ENCODE peak calls at places on chromosomes 2 and 18, in nine cellular contexts. H, Y, Q, K, U, C, M, E and N are unnamed samples.

GRCh38 chr18:9105420-9105819 is 2.9 kb downstream of the NDUFV2 start:
- DNase-seq in H (no peak), Y (no peak), Q (no peak), K (no peak), U (no peak), C (no peak), M (no peak), E (no peak), N (no peak)

GRCh38 chr18:44564922-44565321 is 115.8 kb upstream of the SETBP1 start:
- DNase-seq in H (peak), Y (no peak), Q (no peak), K (peak), U (no peak), C (peak), M (no peak), E (peak), N (peak)

GRCh38 chr2:193837368-193837767 is 1642.6 kb upstream of the TMEFF2 start:
- DNase-seq in H (peak), Y (no peak), Q (no peak), K (no peak), U (no peak), C (no peak), M (no peak), E (no peak), N (peak)

GRCh38 chr18:24672165-24672950 is 211.9 kb downstream of the HRH4 start:
- DNase-seq in H (no peak), Y (peak), Q (no peak), K (no peak), U (no peak), C (no peak), M (no peak), E (peak), N (no peak)

GRCh38 chr18:2948038-2948437 is 64.9 kb downstream of the LPIN2 start:
- DNase-seq in H (peak), Y (no peak), Q (no peak), K (no peak), U (no peak), C (peak), M (peak), E (peak), N (peak)

GRCh38 chr2:222861411-222862067 is 703 bp downstream of the ACSL3 start:
- DNase-seq in H (peak), Y (no peak), Q (peak), K (no peak), U (peak), C (no peak), M (peak), E (no peak), N (no peak)

GRCh38 chr2:231387904-231388724 is 7.4 kb upstream of the B3GNT7 start:
- DNase-seq in H (peak), Y (no peak), Q (no peak), K (peak), U (peak), C (peak), M (no peak), E (peak), N (peak)

GRCh38 chr2:23475473-23475872 is 90.5 kb downstream of the KLHL29 start:
- DNase-seq in H (no peak), Y (no peak), Q (no peak), K (no peak), U (no peak), C (peak), M (no peak), E (no peak), N (no peak)

GRCh38 chr2:148927010-148927409 is 52.0 kb downstream of the KIF5C start:
- DNase-seq in H (no peak), Y (peak), Q (no peak), K (no peak), U (no peak), C (no peak), M (peak), E (no peak), N (no peak)

GRCh38 chr2:109452318-109453305 is 161.2 kb downstream of the SEPTIN10 start:
- DNase-seq in H (no peak), Y (no peak), Q (peak), K (no peak), U (no peak), C (peak), M (no peak), E (no peak), N (no peak)

GRCh38 chr18:3468833-3469232 is 18.9 kb downstream of the TGIF1 start:
- DNase-seq in H (no peak), Y (peak), Q (no peak), K (no peak), U (no peak), C (peak), M (peak), E (no peak), N (no peak)

GRCh38 chr2:17628349-17629261 is 88.1 kb downstream of the VSNL1 start:
- DNase-seq in H (peak), Y (no peak), Q (no peak), K (no peak), U (no peak), C (no peak), M (no peak), E (no peak), N (peak)

GRCh38 chr2:162091325-162092007 is 17.5 kb upstream of the DPP4 start:
- DNase-seq in H (no peak), Y (peak), Q (no peak), K (no peak), U (no peak), C (peak), M (no peak), E (peak), N (no peak)

GRCh38 chr18:13268035-13268700 is 49.6 kb downstream of the LDLRAD4 start:
- DNase-seq in H (peak), Y (no peak), Q (no peak), K (peak), U (no peak), C (peak), M (no peak), E (peak), N (peak)

GRCh38 chr2:160365691-160366367 is 127.8 kb downstream of the RBMS1 start:
- DNase-seq in H (peak), Y (no peak), Q (peak), K (no peak), U (no peak), C (no peak), M (no peak), E (no peak), N (peak)

GRCh38 chr18:48230459-48231113 is 178.6 kb downstream of the ZBTB7C start:
- DNase-seq in H (peak), Y (no peak), Q (no peak), K (no peak), U (no peak), C (peak), M (peak), E (peak), N (peak)

GRCh38 chr2:45826889-45827635 is 175.6 kb downstream of the PRKCE start:
- DNase-seq in H (no peak), Y (no peak), Q (peak), K (no peak), U (no peak), C (no peak), M (no peak), E (peak), N (peak)

GRCh38 chr2:185807351-185807750 is 68.7 kb downstream of the FSIP2 start:
- DNase-seq in H (no peak), Y (no peak), Q (no peak), K (no peak), U (no peak), C (no peak), M (no peak), E (no peak), N (no peak)

GRCh38 chr2:73946666-73947065 is 20.0 kb downstream of the DGUOK start:
- DNase-seq in H (no peak), Y (no peak), Q (no peak), K (no peak), U (no peak), C (no peak), M (no peak), E (no peak), N (no peak)

GRCh38 chr2:60386436-60386835 is 167.0 kb downstream of the BCL11A start:
- DNase-seq in H (no peak), Y (no peak), Q (no peak), K (no peak), U (no peak), C (no peak), M (no peak), E (no peak), N (peak)

GRCh38 chr18:63365909-63366269 is 1.1 kb downstream of the KDSR start:
- DNase-seq in H (peak), Y (no peak), Q (no peak), K (no peak), U (no peak), C (no peak), M (no peak), E (peak), N (peak)

GRCh38 chr2:170587937-170588336 is 127.2 kb upstream of the SP5 start:
- DNase-seq in H (peak), Y (no peak), Q (no peak), K (no peak), U (no peak), C (no peak), M (no peak), E (no peak), N (no peak)

GRCh38 chr2:230586328-230586982 is 126.2 kb upstream of the CAB39 start:
- DNase-seq in H (peak), Y (no peak), Q (no peak), K (no peak), U (no peak), C (no peak), M (no peak), E (peak), N (peak)

GRCh38 chr2:173989886-173990744 is 24.9 kb upstream of the SP3 start:
- DNase-seq in H (no peak), Y (no peak), Q (no peak), K (no peak), U (no peak), C (no peak), M (no peak), E (no peak), N (no peak)

GRCh38 chr2:173989160-173989885 is 24.1 kb upstream of the SP3 start:
- DNase-seq in H (no peak), Y (no peak), Q (no peak), K (no peak), U (no peak), C (no peak), M (no peak), E (no peak), N (no peak)

GRCh38 chr2:173996766-173997165 is 31.6 kb upstream of the SP3 start:
- DNase-seq in H (no peak), Y (no peak), Q (no peak), K (no peak), U (no peak), C (no peak), M (no peak), E (no peak), N (no peak)

GRCh38 chr2:173990970-173991819 is 26.0 kb upstream of the SP3 start:
- DNase-seq in H (peak), Y (peak), Q (peak), K (peak), U (peak), C (no peak), M (no peak), E (peak), N (peak)

GRCh38 chr2:173991857-173992588 is 26.9 kb upstream of the SP3 start:
- DNase-seq in H (no peak), Y (no peak), Q (peak), K (no peak), U (no peak), C (no peak), M (no peak), E (peak), N (peak)
- H3K4me3 ChIP-seq in H (no peak), Y (no peak), Q (no peak), K (peak), U (no peak), C (no peak), M (no peak), E (no peak), N (no peak)

GRCh38 chr2:235674116-235674515 is 180.3 kb downstream of the AGAP1 start:
- DNase-seq in H (no peak), Y (no peak), Q (no peak), K (no peak), U (no peak), C (no peak), M (no peak), E (no peak), N (no peak)

GRCh38 chr2:235674812-235675211 is 181.0 kb downstream of the AGAP1 start:
- DNase-seq in H (no peak), Y (no peak), Q (no peak), K (no peak), U (no peak), C (no peak), M (no peak), E (no peak), N (no peak)

GRCh38 chr2:235677276-235677788 is 183.5 kb downstream of the AGAP1 start:
- DNase-seq in H (no peak), Y (no peak), Q (no peak), K (no peak), U (no peak), C (no peak), M (no peak), E (no peak), N (peak)

GRCh38 chr2:235676536-235676799 is 182.6 kb downstream of the AGAP1 start:
- DNase-seq in H (no peak), Y (no peak), Q (no peak), K (no peak), U (no peak), C (no peak), M (no peak), E (no peak), N (no peak)

DNA sequence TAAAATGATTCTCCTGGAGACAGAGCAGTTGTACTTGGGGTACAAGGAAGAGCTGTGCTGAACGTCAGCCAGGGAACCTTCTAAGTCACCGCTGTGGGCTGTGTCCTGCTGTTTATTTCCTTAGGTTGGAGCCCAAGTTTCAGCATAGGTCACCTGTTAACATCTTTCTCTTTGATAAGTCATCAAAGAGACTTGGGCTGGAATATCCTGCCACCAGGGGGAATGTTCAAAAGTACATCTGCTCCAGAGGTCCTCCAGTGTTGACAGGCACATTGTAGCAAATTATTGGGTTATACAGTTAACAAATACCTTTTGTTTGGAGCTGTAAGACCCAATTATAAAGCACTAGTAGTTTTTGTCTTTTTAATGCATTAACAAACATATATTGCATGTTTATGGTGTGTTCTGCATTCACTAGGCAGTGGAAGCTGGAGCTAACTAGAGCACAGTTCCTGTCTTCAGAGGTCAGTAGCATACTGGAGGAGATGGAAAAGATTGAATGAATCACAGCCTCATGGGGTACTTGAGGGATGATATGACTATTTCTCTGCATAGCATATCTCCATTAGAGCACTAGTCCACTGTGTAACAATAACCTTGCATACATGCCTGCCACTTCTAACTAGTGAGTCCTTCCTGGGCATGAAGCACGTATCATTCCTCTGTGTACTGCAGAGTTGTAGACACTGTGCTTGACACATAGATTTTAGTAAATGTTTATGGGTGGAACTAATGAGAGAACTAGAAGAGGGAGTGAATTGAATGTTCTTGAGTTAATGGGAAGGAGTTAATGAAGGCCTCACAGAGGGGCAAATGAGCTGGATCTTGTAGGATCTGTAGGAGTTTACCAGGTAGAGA is 182.1 kb downstream of the AGAP1 start:
- DNase-seq in H (peak), Y (no peak), Q (no peak), K (no peak), U (no peak), C (no peak), M (no peak), E (peak), N (peak)
- TF ChIP-seq CTCF in H (peak), Y (no peak), Q (no peak), K (no peak), U (no peak), C (peak), M (no peak), E (no peak), N (peak)

GRCh38 chr18:5895300-5895885 is at the start of gene TMEM200C:
- DNase-seq in H (no peak), Y (no peak), Q (no peak), K (no peak), U (no peak), C (peak), M (peak), E (peak), N (no peak)

GRCh38 chr18:5894215-5894612 is 1.1 kb downstream of the TMEM200C start:
- DNase-seq in H (no peak), Y (no peak), Q (no peak), K (no peak), U (no peak), C (no peak), M (no peak), E (peak), N (no peak)

GRCh38 chr18:5895886-5896740 is 791 bp upstream of the TMEM200C start:
- DNase-seq in H (no peak), Y (no peak), Q (peak), K (peak), U (peak), C (peak), M (no peak), E (peak), N (no peak)

GRCh38 chr18:5892772-5893431 is 2.4 kb downstream of the TMEM200C start:
- DNase-seq in H (no peak), Y (no peak), Q (no peak), K (no peak), U (no peak), C (no peak), M (no peak), E (peak), N (no peak)

GRCh38 chr18:5894613-5895299 is 566 bp downstream of the TMEM200C start:
- DNase-seq in H (no peak), Y (no peak), Q (no peak), K (peak), U (peak), C (peak), M (no peak), E (peak), N (no peak)
- H3K4me3 ChIP-seq in H (peak), Y (peak), Q (peak), K (peak), U (peak), C (peak), M (no peak), E (peak), N (no peak)

DNA sequence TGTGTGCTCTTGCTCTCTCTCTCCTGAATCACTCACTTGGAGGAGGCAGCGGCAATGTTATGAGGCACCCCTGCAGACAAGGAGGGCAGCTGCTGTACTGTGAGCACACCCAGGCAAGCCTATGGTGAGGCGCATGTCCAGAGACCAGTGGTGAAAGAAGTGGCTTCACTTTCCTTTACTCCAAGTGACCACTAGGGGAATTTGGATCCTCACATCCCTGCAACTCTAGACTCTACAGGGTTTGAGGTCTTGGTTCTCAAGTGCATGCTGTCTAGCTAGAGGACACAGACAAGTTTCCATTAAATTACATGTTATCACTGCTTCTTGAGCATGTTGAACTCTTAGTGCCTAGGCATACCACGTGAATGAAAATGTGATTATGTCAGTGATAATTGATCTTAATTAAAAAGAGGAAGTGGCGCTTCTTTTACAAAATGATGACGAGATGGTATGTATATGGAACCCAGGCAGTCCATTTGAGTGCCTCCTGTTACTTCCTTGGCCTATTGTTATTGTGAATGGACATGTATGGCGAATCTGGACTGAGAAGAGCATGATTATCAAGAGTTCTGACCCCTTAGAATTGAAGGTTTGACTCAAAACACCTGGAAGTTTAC is 181.0 kb upstream of the CDH2 start:
- DNase-seq in H (peak), Y (no peak), Q (no peak), K (no peak), U (no peak), C (peak), M (no peak), E (no peak), N (no peak)
- TF ChIP-seq CTCF in H (peak), Y (no peak), Q (no peak), K (no peak), U (no peak), C (peak), M (no peak), E (no peak), N (no peak)

GRCh38 chr2:118850901-118851268 is 3.4 kb upstream of the EN1 start:
- DNase-seq in H (no peak), Y (no peak), Q (no peak), K (no peak), U (no peak), C (no peak), M (no peak), E (no peak), N (no peak)

GRCh38 chr2:118853129-118853640 is 5.7 kb upstream of the EN1 start:
- DNase-seq in H (no peak), Y (no peak), Q (no peak), K (no peak), U (no peak), C (no peak), M (no peak), E (no peak), N (no peak)

GRCh38 chr2:118851650-118852049 is 4.2 kb upstream of the EN1 start:
- DNase-seq in H (no peak), Y (no peak), Q (no peak), K (no peak), U (no peak), C (peak), M (no peak), E (no peak), N (no peak)

GRCh38 chr2:118853647-118854367 is 6.4 kb upstream of the EN1 start:
- DNase-seq in H (no peak), Y (no peak), Q (no peak), K (no peak), U (no peak), C (peak), M (no peak), E (no peak), N (no peak)

GRCh38 chr2:118852605-118853128 is 5.2 kb upstream of the EN1 start:
- DNase-seq in H (no peak), Y (no peak), Q (no peak), K (no peak), U (no peak), C (peak), M (no peak), E (no peak), N (no peak)
- H3K4me3 ChIP-seq in H (no peak), Y (no peak), Q (peak), K (no peak), U (no peak), C (no peak), M (no peak), E (no peak), N (peak)

DNA sequence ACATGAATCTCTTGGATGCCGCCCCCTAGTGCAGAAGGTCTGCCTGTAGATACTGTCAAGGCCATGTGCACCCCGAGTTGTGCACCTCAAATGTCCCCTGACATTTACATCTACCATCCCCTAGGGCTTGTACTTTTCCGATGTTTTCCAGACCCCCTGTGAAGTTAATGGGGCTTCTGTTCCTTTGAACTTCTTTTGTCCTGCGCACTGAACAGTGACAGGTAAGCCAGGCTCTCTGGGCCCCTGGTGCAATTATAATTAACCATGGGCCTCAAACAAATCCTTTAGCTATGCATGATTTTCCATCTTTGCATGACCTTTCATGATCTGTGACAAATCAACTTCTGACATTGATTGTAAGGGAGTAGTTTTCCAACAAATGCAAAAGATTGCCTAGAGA is 158.4 kb downstream of the FHOD3 start:
- DNase-seq in H (no peak), Y (no peak), Q (no peak), K (no peak), U (no peak), C (no peak), M (peak), E (no peak), N (no peak)
- TF ChIP-seq CTCF in H (no peak), Y (no peak), Q (no peak), K (no peak), U (no peak), C (peak), M (peak), E (no peak), N (no peak)